ENCODE peak calls at places on chromosomes 3 and 15, in eight cellular contexts. T, U, Q, Z, I, E, G and V are unnamed samples.

GRCh38 chr15:62606376-62607164 is 436.0 kb upstream of the TPM1 start:
- DNase-seq in T (no peak), U (no peak), Q (no peak), Z (no peak), I (peak; percentile 80), E (peak; percentile 98), G (peak; percentile 98), V (no peak)

GRCh38 chr3:128449111-128449638 is 17.5 kb downstream of the DNAJB8 start:
- DNase-seq in T (no peak), U (no peak), Q (no peak), Z (no peak), I (no peak), E (no peak), G (no peak), V (no peak)

GRCh38 chr3:177337548-177338331 is 140.5 kb upstream of the TBL1XR1 start:
- DNase-seq in T (no peak), U (peak; percentile 68), Q (no peak), Z (no peak), I (no peak), E (peak; percentile 84), G (peak; percentile 52), V (peak; percentile 50)

GRCh38 chr3:129176051-129176450 is 7.6 kb downstream of the CNBP start:
- DNase-seq in T (no peak), U (no peak), Q (no peak), Z (no peak), I (no peak), E (no peak), G (no peak), V (no peak)

GRCh38 chr3:56904526-56905245 is 102.9 kb upstream of the ARHGEF3 start:
- DNase-seq in T (no peak), U (no peak), Q (peak; percentile 28), Z (no peak), I (no peak), E (peak; percentile 23), G (no peak), V (no peak)

GRCh38 chr15:91039996-91040395 is 17.6 kb upstream of the VPS33B start:
- DNase-seq in T (no peak), U (no peak), Q (no peak), Z (no peak), I (no peak), E (no peak), G (no peak), V (no peak)

GRCh38 chr3:8460815-8461482 is 40.7 kb upstream of the LMCD1 start:
- DNase-seq in T (no peak), U (no peak), Q (no peak), Z (no peak), I (no peak), E (peak; percentile 69), G (peak; percentile 63), V (no peak)

GRCh38 chr3:38036906-38037305 is 2.1 kb upstream of the DLEC1 start:
- DNase-seq in T (no peak), U (no peak), Q (no peak), Z (no peak), I (no peak), E (no peak), G (no peak), V (no peak)

GRCh38 chr3:61141184-61141583 is 110.1 kb downstream of the FHIT start:
- DNase-seq in T (no peak), U (no peak), Q (no peak), Z (peak; percentile 47), I (no peak), E (no peak), G (no peak), V (no peak)

GRCh38 chr3:195101927-195102608 is 168.9 kb downstream of the XXYLT1 start:
- DNase-seq in T (no peak), U (no peak), Q (no peak), Z (no peak), I (no peak), E (no peak), G (no peak), V (no peak)

GRCh38 chr3:177930771-177931170 is 605.5 kb upstream of the KCNMB2 start:
- DNase-seq in T (no peak), U (no peak), Q (no peak), Z (no peak), I (peak; percentile 6), E (no peak), G (no peak), V (no peak)

GRCh38 chr3:22617372-22617771 is 585.8 kb upstream of the UBE2E2 start:
- DNase-seq in T (no peak), U (no peak), Q (no peak), Z (no peak), I (no peak), E (no peak), G (no peak), V (no peak)

GRCh38 chr15:75640483-75641175 is 605 bp upstream of the IMP3 start:
- DNase-seq in T (peak; percentile 76), U (no peak), Q (peak; percentile 53), Z (peak; percentile 33), I (peak; percentile 85), E (peak; percentile 70), G (peak; percentile 39), V (peak; percentile 73)

GRCh38 chr3:107987036-107987557 is 103.7 kb downstream of the CD47 start:
- DNase-seq in T (peak; percentile 74), U (no peak), Q (peak; percentile 80), Z (no peak), I (peak; percentile 83), E (peak; percentile 98), G (peak; percentile 95), V (no peak)

GRCh38 chr3:17686613-17687012 is 55.8 kb downstream of the TBC1D5 start:
- DNase-seq in T (no peak), U (no peak), Q (no peak), Z (peak; percentile 33), I (peak; percentile 71), E (peak; percentile 15), G (no peak), V (no peak)

GRCh38 chr15:89330881-89331595 is 3.6 kb downstream of the POLG start:
- DNase-seq in T (no peak), U (no peak), Q (no peak), Z (no peak), I (no peak), E (no peak), G (no peak), V (no peak)

GRCh38 chr15:89333959-89334509 is 590 bp downstream of the POLG start:
- DNase-seq in T (no peak), U (no peak), Q (no peak), Z (no peak), I (no peak), E (no peak), G (peak; percentile 4), V (peak; percentile 42)

GRCh38 chr15:89333011-89333860 is 1.4 kb downstream of the POLG start:
- DNase-seq in T (no peak), U (no peak), Q (no peak), Z (no peak), I (no peak), E (no peak), G (no peak), V (no peak)

GRCh38 chr15:89334510-89335288 is at the start of gene POLG:
- DNase-seq in T (peak; percentile 97), U (peak; percentile 99), Q (peak; percentile 97), Z (peak; percentile 99), I (peak; percentile 100), E (peak; percentile 100), G (peak; percentile 98), V (peak; percentile 98)

GRCh38 chr15:89332446-89332845 is 2.2 kb downstream of the POLG start:
- DNase-seq in T (no peak), U (no peak), Q (no peak), Z (peak; percentile 66), I (peak; percentile 41), E (peak; percentile 17), G (peak; percentile 14), V (no peak)
- TF ChIP-seq CTCF in T (peak; percentile 80), U (peak; percentile 60), Q (no peak), Z (peak; percentile 65), I (peak; percentile 48), E (peak; percentile 23), G (peak; percentile 68), V (peak; percentile 38)

DNA sequence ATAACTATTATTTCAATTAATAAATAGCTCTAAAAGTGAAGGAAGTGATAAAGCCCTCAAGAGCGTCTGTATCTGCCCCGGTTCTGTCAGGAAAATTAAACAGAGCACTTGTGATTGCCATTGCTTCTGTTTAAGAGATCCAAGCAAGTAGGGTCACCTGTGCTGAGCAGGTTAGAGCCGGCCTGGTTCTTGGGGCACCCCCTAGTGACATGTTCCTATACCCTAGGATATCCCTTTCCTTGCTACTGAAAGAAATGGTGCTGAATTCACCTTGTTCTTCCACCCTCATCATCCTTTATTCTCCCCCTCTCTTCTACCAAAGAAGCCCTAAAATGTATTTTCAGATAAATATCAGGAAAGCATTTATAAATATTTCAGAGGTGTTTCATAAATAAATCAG is 323.5 kb downstream of the RORA start:
- DNase-seq in T (no peak), U (no peak), Q (peak; percentile 14), Z (peak; percentile 45), I (no peak), E (no peak), G (no peak), V (no peak)
- TF ChIP-seq CTCF in T (no peak), U (no peak), Q (no peak), Z (peak; percentile 32), I (no peak), E (no peak), G (peak; percentile 11), V (peak; percentile 31)

DNA sequence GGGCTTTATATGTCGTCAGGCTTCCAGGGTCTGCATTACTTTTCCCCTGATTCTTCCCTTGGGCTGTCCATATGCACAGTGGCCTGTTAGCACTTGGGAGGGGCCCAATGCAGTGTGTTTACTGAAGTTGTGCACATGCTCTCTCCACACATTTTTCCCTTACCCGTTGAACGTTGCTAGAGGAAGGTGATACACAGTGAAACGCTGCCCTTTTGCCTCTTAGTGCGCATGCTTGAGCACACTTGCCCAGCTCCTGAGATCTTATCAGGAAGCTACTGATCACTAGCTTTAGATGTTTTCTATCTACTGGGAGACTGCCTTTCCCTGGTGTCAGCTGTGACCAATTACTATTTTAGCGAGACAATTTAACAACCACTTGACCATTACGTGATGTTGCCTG is 1198.0 kb downstream of the ROBO1 start:
- DNase-seq in T (no peak), U (no peak), Q (no peak), Z (no peak), I (no peak), E (no peak), G (no peak), V (no peak)
- TF ChIP-seq CTCF in T (no peak), U (no peak), Q (no peak), Z (no peak), I (no peak), E (no peak), G (no peak), V (no peak)

GRCh38 chr15:31338318-31338878 is 11.8 kb downstream of the KLF13 start:
- DNase-seq in T (no peak), U (no peak), Q (peak; percentile 52), Z (no peak), I (no peak), E (peak; percentile 5), G (no peak), V (no peak)

GRCh38 chr15:31335991-31336942 is 9.6 kb downstream of the KLF13 start:
- DNase-seq in T (no peak), U (no peak), Q (no peak), Z (no peak), I (no peak), E (no peak), G (no peak), V (no peak)

GRCh38 chr15:31338879-31339557 is 12.4 kb downstream of the KLF13 start:
- DNase-seq in T (no peak), U (no peak), Q (peak; percentile 43), Z (no peak), I (peak; percentile 58), E (peak; percentile 59), G (peak; percentile 88), V (peak; percentile 62)

GRCh38 chr15:31337352-31338031 is 10.9 kb downstream of the KLF13 start:
- DNase-seq in T (no peak), U (no peak), Q (no peak), Z (no peak), I (no peak), E (no peak), G (no peak), V (no peak)

GRCh38 chr15:31336943-31337295 is 10.3 kb downstream of the KLF13 start:
- DNase-seq in T (no peak), U (no peak), Q (no peak), Z (no peak), I (no peak), E (no peak), G (no peak), V (no peak)
- TF ChIP-seq CTCF in T (no peak), U (no peak), Q (no peak), Z (no peak), I (no peak), E (no peak), G (no peak), V (no peak)